ENCODE peak calls at places on chromosome 3, in six cellular contexts. E is stimulated activated CD4-positive, alpha-beta T cell treated with anti-CD3 and anti-CD28 coated beads, Interleukin-12 subunit alpha, Interleukin-12 subunit beta, amount 100 ng/mL, for 4 hours; N is endothelial cell; R is T-helper 22 cell; L is lower lobe of right lung; P is HTR-8/SVneo. U is an unnamed sample.

GRCh38 chr3:17412950-17413530 is 329.4 kb downstream of the TBC1D5 start:
- DNase-seq in E (no peak), N (peak; percentile 25), R (no peak), L (no peak), P (peak; percentile 25), U (peak; percentile 52)

GRCh38 chr3:49277357-49277723 is 308 bp upstream of the C3orf62 start:
- DNase-seq in E (no peak), N (no peak), R (no peak), L (no peak), P (no peak), U (no peak)

GRCh38 chr3:177102526-177102925 is 94.8 kb downstream of the TBL1XR1 start:
- DNase-seq in E (no peak), N (no peak), R (no peak), L (no peak), P (peak; percentile 6), U (no peak)

GRCh38 chr3:9732080-9732752 is 681 bp downstream of the BRPF1 start:
- DNase-seq in E (peak; percentile 20), N (peak; percentile 57), R (peak; percentile 23), L (peak; percentile 73), P (no peak), U (peak; percentile 7)

GRCh38 chr3:31043184-31043819 is 148.8 kb upstream of the GADL1 start:
- DNase-seq in E (no peak), N (no peak), R (no peak), L (no peak), P (no peak), U (no peak)

GRCh38 chr3:127417709-127418559 is 130.1 kb upstream of the PRR20G start:
- DNase-seq in E (no peak), N (no peak), R (no peak), L (no peak), P (no peak), U (no peak)

GRCh38 chr3:133547432-133548041 is 25.9 kb upstream of the CDV3 start:
- DNase-seq in E (no peak), N (no peak), R (no peak), L (peak; percentile 65), P (no peak), U (peak; percentile 77)

GRCh38 chr3:184239710-184240109 is 9.1 kb downstream of the ALG3 start:
- DNase-seq in E (no peak), N (no peak), R (no peak), L (peak; percentile 19), P (no peak), U (no peak)

GRCh38 chr3:105367406-105368213 is 901 bp downstream of the ALCAM start:
- DNase-seq in E (peak; percentile 52), N (peak; percentile 39), R (peak; percentile 63), L (peak; percentile 88), P (peak; percentile 32), U (peak; percentile 70)

GRCh38 chr3:74295479-74295878 is 319.0 kb downstream of the CNTN3 start:
- DNase-seq in E (no peak), N (no peak), R (no peak), L (no peak), P (no peak), U (no peak)

GRCh38 chr3:50050361-50050760 is 38.4 kb upstream of the RBM5 start:
- DNase-seq in E (no peak), N (no peak), R (no peak), L (no peak), P (no peak), U (peak; percentile 79)

GRCh38 chr3:128438488-128439072 is 28.1 kb downstream of the DNAJB8 start:
- DNase-seq in E (no peak), N (no peak), R (no peak), L (no peak), P (no peak), U (no peak)

GRCh38 chr3:57999423-58000115 is 8.7 kb upstream of the FLNB start:
- DNase-seq in E (no peak), N (no peak), R (no peak), L (no peak), P (no peak), U (peak; percentile 25)

GRCh38 chr3:176906046-176906905 is 291.0 kb downstream of the TBL1XR1 start:
- DNase-seq in E (no peak), N (no peak), R (no peak), L (no peak), P (peak; percentile 18), U (peak; percentile 34)

GRCh38 chr3:185656321-185656840 is 70.3 kb downstream of the SENP2 start:
- DNase-seq in E (no peak), N (no peak), R (no peak), L (no peak), P (peak; percentile 80), U (peak; percentile 91)

GRCh38 chr3:138082992-138083386 is 32.4 kb downstream of the DZIP1L start:
- DNase-seq in E (no peak), N (no peak), R (no peak), L (no peak), P (no peak), U (no peak)

GRCh38 chr3:46935168-46935858 is 41.2 kb downstream of the CCDC12 start:
- DNase-seq in E (no peak), N (peak; percentile 22), R (no peak), L (peak; percentile 76), P (peak; percentile 97), U (peak; percentile 100)

GRCh38 chr3:128313181-128313725 is 153.4 kb downstream of the DNAJB8 start:
- DNase-seq in E (no peak), N (no peak), R (no peak), L (no peak), P (no peak), U (no peak)

GRCh38 chr3:184361532-184361931 is at the start of the genes CLCN2 and POLR2H:
- DNase-seq in E (peak; percentile 53), N (peak; percentile 79), R (peak; percentile 27), L (peak; percentile 61), P (peak; percentile 59), U (peak; percentile 69)

GRCh38 chr3:11306815-11307589 is 34.8 kb downstream of the ATG7 start:
- DNase-seq in E (no peak), N (no peak), R (no peak), L (no peak), P (no peak), U (peak; percentile 33)

GRCh38 chr3:151169700-151170224 is 33.3 kb downstream of the GPR171 start:
- DNase-seq in E (peak; percentile 30), N (no peak), R (no peak), L (peak; percentile 79), P (no peak), U (peak; percentile 66)

GRCh38 chr3:72820405-72820804 is 27.8 kb downstream of the SHQ1 start:
- DNase-seq in E (no peak), N (no peak), R (no peak), L (no peak), P (peak; percentile 6), U (peak; percentile 82)

U was measured in myocyte.